ENCODE peak calls at places on chromosome 22, in six cellular contexts. B is right lobe of liver; P is osteoblast; T is naive thymus-derived CD4-positive, alpha-beta T cell; N is CD8-positive, alpha-beta memory T cell; U is OCI-LY7. R is an unnamed sample.
A peak's percentile ranks its signal among the peaks of the same experiment; 100 is the strongest.

GRCh38 chr22:48403521-48403921 is 1424.2 kb downstream of the BRD1 start:
- DNase-seq in B (no peak), P (no peak), T (no peak), N (no peak), U (no peak), R (no peak)

GRCh38 chr22:42814215-42814614 is 42.9 kb downstream of the ARFGAP3 start:
- DNase-seq in B (no peak), P (peak; percentile 49), T (no peak), N (no peak), U (no peak), R (no peak)

GRCh38 chr22:29311468-29312217 is 3.9 kb downstream of the RASL10A start:
- DNase-seq in B (peak; percentile 62), P (peak; percentile 96), T (no peak), N (no peak), U (no peak), R (no peak)

GRCh38 chr22:47351836-47352579 is 589.6 kb downstream of the TBC1D22A start:
- DNase-seq in B (peak; percentile 26), P (no peak), T (no peak), N (no peak), U (no peak), R (no peak)

GRCh38 chr22:19796169-19796568 is 35.6 kb downstream of the TBX1 start:
- DNase-seq in B (peak; percentile 23), P (peak; percentile 5), T (no peak), N (no peak), U (no peak), R (no peak)

GRCh38 chr22:17872491-17872890 is 98.2 kb upstream of the BID start:
- DNase-seq in B (no peak), P (no peak), T (no peak), N (no peak), U (no peak), R (no peak)

GRCh38 chr22:48536691-48537591 is 1290.7 kb downstream of the BRD1 start:
- DNase-seq in B (no peak), P (peak; percentile 83), T (no peak), N (no peak), U (no peak), R (peak; percentile 82)

GRCh38 chr22:46083383-46084350 is 66.7 kb upstream of the PPARA start:
- DNase-seq in B (peak; percentile 39), P (no peak), T (no peak), N (peak; percentile 3), U (no peak), R (peak; percentile 19)

GRCh38 chr22:45889539-45890350 is 87.2 kb downstream of the WNT7B start:
- DNase-seq in B (peak; percentile 48), P (peak; percentile 87), T (no peak), N (peak; percentile 27), U (no peak), R (no peak)

GRCh38 chr22:23054531-23055257 is 15.6 kb upstream of the GNAZ start:
- DNase-seq in B (peak; percentile 15), P (no peak), T (no peak), N (no peak), U (peak; percentile 73), R (peak; percentile 34)

GRCh38 chr22:18031670-18032454 is 7.5 kb upstream of the MICAL3 start:
- DNase-seq in B (no peak), P (peak; percentile 87), T (no peak), N (no peak), U (no peak), R (peak; percentile 55)

GRCh38 chr22:24067587-24068376 is 56.7 kb downstream of the CABIN1 start:
- DNase-seq in B (peak; percentile 81), P (no peak), T (no peak), N (no peak), U (peak; percentile 25), R (no peak)

GRCh38 chr22:42747701-42748513 is 27.2 kb upstream of the A4GALT start:
- DNase-seq in B (no peak), P (peak; percentile 92), T (no peak), N (no peak), U (no peak), R (no peak)

GRCh38 chr22:17570851-17571631 is 7.7 kb downstream of the SLC25A18 start:
- DNase-seq in B (peak; percentile 70), P (peak; percentile 92), T (no peak), N (no peak), U (no peak), R (peak; percentile 69)

GRCh38 chr22:42344391-42344861 is 74.0 kb upstream of the TCF20 start:
- DNase-seq in B (no peak), P (peak; percentile 96), T (no peak), N (no peak), U (no peak), R (peak; percentile 88)

GRCh38 chr22:19666663-19667593 is 47.4 kb upstream of the SEPTIN5 start:
- DNase-seq in B (no peak), P (peak; percentile 90), T (no peak), N (no peak), U (no peak), R (no peak)

GRCh38 chr22:37442537-37442936 is 15.3 kb upstream of the ELFN2 start:
- DNase-seq in B (no peak), P (no peak), T (no peak), N (no peak), U (peak; percentile 48), R (no peak)

GRCh38 chr22:20117656-20118571 is 888 bp upstream of the TRMT2A start:
- DNase-seq in B (peak; percentile 66), P (peak; percentile 95), T (peak; percentile 55), N (peak; percentile 73), U (peak; percentile 54), R (no peak)

GRCh38 chr22:43879901-43880742 is 11.7 kb downstream of the PNPLA5 start:
- DNase-seq in B (no peak), P (peak; percentile 73), T (no peak), N (no peak), U (no peak), R (no peak)

GRCh38 chr22:43880743-43881055 is 11.1 kb downstream of the PNPLA5 start:
- DNase-seq in B (no peak), P (peak; percentile 3), T (no peak), N (no peak), U (no peak), R (no peak)

GRCh38 chr22:43876866-43877509 is 14.7 kb upstream of the SULT4A1 start:
- DNase-seq in B (no peak), P (peak; percentile 19), T (no peak), N (no peak), U (no peak), R (no peak)

GRCh38 chr22:43878831-43879550 is 12.8 kb downstream of the PNPLA5 start:
- DNase-seq in B (peak; percentile 22), P (peak; percentile 19), T (no peak), N (no peak), U (no peak), R (no peak)

DNA sequence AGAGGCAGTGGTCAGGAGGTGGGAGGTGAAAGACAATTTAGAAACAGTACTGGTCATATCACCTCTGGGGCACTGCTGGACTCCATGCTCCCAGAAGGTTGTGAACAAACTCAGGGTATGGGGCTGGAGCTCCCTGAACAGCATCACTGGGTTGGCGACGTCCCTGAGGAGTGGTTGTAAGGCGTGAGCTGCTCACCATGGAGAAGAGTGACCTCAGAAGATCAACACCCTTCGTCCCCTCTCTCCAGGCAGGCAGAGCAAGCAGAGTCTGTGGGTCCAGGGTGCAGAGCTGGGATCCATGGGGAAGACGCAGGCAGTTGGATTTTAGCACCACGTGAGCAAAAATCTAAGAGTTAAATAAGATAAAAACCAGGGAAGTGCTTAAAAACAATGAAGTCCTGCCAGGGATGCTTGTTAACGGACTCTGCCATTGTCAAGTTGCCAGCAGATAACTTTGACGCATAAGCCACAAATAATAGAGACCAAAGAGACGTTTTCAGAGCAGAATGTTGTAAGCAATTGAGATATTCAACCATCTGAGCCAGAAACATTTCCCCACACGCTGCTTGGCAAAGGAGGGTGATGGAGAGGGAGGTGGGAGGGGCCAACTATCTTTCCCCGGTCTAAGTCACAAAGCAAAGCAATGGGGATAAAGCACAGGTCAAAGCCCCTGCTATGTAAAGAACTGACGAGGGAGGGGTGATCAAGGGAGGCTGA is 13.6 kb downstream of the PNPLA5 start:
- DNase-seq in B (no peak), P (peak; percentile 42), T (no peak), N (no peak), U (no peak), R (no peak)
- H3K27ac ChIP-seq in B (no peak overlapping the region), P (no peak overlapping the region), T (no peak overlapping the region), N (no peak overlapping the region), U (no peak overlapping the region), R (no peak overlapping the region)

GRCh38 chr22:38454011-38454360 is 1.0 kb downstream of the KCNJ4 start:
- DNase-seq in B (no peak), P (peak; percentile 78), T (no peak), N (no peak), U (no peak), R (no peak)
- H3K4me3 ChIP-seq in B (no peak overlapping the region), P (no peak overlapping the region), T (peak overlapping the region; percentile 43), N (no peak overlapping the region), U (no peak overlapping the region), R (peak overlapping the region; percentile 47)

GRCh38 chr22:49953680-49954344 is 6.8 kb upstream of the PIM3 start:
- DNase-seq in B (no peak), P (no peak), T (no peak), N (no peak), U (no peak), R (no peak)

GRCh38 chr22:49951678-49951985 is 8.9 kb upstream of the PIM3 start:
- DNase-seq in B (no peak), P (no peak), T (no peak), N (no peak), U (no peak), R (no peak)

GRCh38 chr22:49953027-49953679 is 7.4 kb upstream of the PIM3 start:
- DNase-seq in B (no peak), P (no peak), T (no peak), N (no peak), U (no peak), R (no peak)

GRCh38 chr22:49951001-49951677 is 9.4 kb upstream of the PIM3 start:
- DNase-seq in B (no peak), P (no peak), T (no peak), N (no peak), U (no peak), R (no peak)

DNA sequence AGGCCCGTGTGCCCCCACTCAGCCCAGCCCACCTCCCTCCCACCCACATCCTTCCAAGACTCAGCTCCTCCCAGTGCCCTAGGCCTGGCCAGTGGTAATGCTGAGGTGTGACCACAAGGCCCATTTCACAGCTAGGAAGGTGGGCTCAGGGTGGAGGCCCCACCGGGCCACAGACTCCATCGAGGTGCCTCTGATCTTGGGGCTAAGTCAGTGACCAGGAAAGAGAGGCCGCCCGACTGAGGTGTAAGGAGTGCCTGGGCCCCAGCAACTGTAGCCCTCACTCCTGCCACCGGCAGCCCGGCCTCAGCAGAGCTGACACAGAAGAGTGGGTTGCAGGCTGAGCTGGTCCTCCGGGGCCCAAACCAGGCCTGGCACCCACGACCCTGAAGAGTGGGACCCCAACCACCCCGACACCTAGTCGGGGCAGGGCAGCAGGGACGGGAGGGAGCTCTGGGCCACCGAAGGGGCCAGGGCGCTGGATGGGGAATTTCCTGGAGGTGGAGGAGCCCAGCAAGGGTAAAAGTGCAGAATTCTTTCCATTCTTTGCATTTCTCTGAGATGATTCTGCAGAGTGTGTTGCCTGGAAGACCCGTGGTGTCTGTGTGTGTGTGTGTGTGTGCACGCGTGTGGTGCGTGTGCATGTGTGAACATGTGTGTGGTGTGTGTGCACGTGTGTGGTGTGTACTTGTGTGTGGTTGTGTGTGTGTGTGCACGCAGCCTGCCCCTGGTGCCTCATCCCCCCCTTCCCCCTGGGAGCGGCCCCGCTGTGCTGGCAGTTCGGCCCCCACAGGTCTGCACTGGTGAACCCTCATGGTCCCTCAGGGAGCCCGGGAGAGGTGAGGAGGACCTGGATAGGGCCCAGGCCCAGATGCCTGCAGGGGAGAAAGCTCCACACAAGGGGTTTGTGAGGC is 8.3 kb upstream of the PIM3 start:
- DNase-seq in B (no peak), P (peak; percentile 98), T (no peak), N (no peak), U (no peak), R (no peak)
- H3K27ac ChIP-seq in B (peak overlapping the region; percentile 47), P (no peak overlapping the region), T (no peak overlapping the region), N (no peak overlapping the region), U (no peak overlapping the region), R (no peak overlapping the region)

GRCh38 chr22:35824256-35824655 is 106.6 kb downstream of the APOL5 start:
- DNase-seq in B (no peak), P (no peak), T (no peak), N (no peak), U (no peak), R (no peak)
- H3K4me3 ChIP-seq in B (peak overlapping the region; percentile 33), P (no peak overlapping the region), T (no peak overlapping the region), N (no peak overlapping the region), U (no peak overlapping the region), R (no peak overlapping the region)